ENCODE peak calls at places on chromosome 6, in nine cellular contexts. One of them, this sample, is unnamed.

GRCh38 chr6:40855481-40855880 is 183.5 kb downstream of the UNC5CL start:
- DNase-seq in GM13977: no peak
- DNase-seq in activated CD8-positive, alpha-beta memory T cell treated with anti-CD3 and anti-CD28 coated beads, Interleukin-2, amount 50 U/mL, for 4 hours: no peak
- DNase-seq in T-helper 9 cell: no peak
- DNase-seq in Karpas-422: no peak
- DNase-seq in foreskin fibroblast: no peak
- DNase-seq in stimulated activated CD4-positive, alpha-beta T cell treated with anti-CD3 and anti-CD28 coated beads, Interleukin-15, amount 100 ng/mL, for 1 hour: no peak
- DNase-seq in LHCN-M2: no peak
- DNase-seq in uterus: no peak
- DNase-seq in this sample: no peak

GRCh38 chr6:128307671-128308070 is 212.7 kb downstream of the PTPRK start:
- DNase-seq in GM13977: no peak
- DNase-seq in foreskin fibroblast: peak; percentile 43
- DNase-seq in activated CD8-positive, alpha-beta memory T cell treated with anti-CD3 and anti-CD28 coated beads, Interleukin-2, amount 50 U/mL, for 4 hours: no peak
- DNase-seq in T-helper 9 cell: no peak
- DNase-seq in stimulated activated CD4-positive, alpha-beta T cell treated with anti-CD3 and anti-CD28 coated beads, Interleukin-15, amount 100 ng/mL, for 1 hour: no peak
- DNase-seq in Karpas-422: no peak
- DNase-seq in uterus: no peak
- DNase-seq in LHCN-M2: no peak
- DNase-seq in this sample: no peak

GRCh38 chr6:44373787-44374186 is 13.7 kb upstream of the CDC5L start:
- DNase-seq in activated CD8-positive, alpha-beta memory T cell treated with anti-CD3 and anti-CD28 coated beads, Interleukin-2, amount 50 U/mL, for 4 hours: no peak
- DNase-seq in Karpas-422: no peak
- DNase-seq in stimulated activated CD4-positive, alpha-beta T cell treated with anti-CD3 and anti-CD28 coated beads, Interleukin-15, amount 100 ng/mL, for 1 hour: no peak
- DNase-seq in uterus: no peak
- DNase-seq in LHCN-M2: peak; percentile 42
- DNase-seq in GM13977: no peak
- DNase-seq in T-helper 9 cell: no peak
- DNase-seq in foreskin fibroblast: no peak
- DNase-seq in this sample: no peak

GRCh38 chr6:142246960-142247359 is 54.8 kb upstream of the ADGRG6 start:
- DNase-seq in T-helper 9 cell: no peak
- DNase-seq in activated CD8-positive, alpha-beta memory T cell treated with anti-CD3 and anti-CD28 coated beads, Interleukin-2, amount 50 U/mL, for 4 hours: no peak
- DNase-seq in Karpas-422: no peak
- DNase-seq in uterus: no peak
- DNase-seq in GM13977: peak; percentile 10
- DNase-seq in foreskin fibroblast: no peak
- DNase-seq in stimulated activated CD4-positive, alpha-beta T cell treated with anti-CD3 and anti-CD28 coated beads, Interleukin-15, amount 100 ng/mL, for 1 hour: no peak
- DNase-seq in LHCN-M2: no peak
- DNase-seq in this sample: no peak

GRCh38 chr6:98946266-98946817 is 1.4 kb downstream of the FBXL4 start:
- DNase-seq in foreskin fibroblast: peak; percentile 8
- DNase-seq in T-helper 9 cell: no peak
- DNase-seq in uterus: no peak
- DNase-seq in GM13977: no peak
- DNase-seq in stimulated activated CD4-positive, alpha-beta T cell treated with anti-CD3 and anti-CD28 coated beads, Interleukin-15, amount 100 ng/mL, for 1 hour: no peak
- DNase-seq in Karpas-422: no peak
- DNase-seq in LHCN-M2: no peak
- DNase-seq in activated CD8-positive, alpha-beta memory T cell treated with anti-CD3 and anti-CD28 coated beads, Interleukin-2, amount 50 U/mL, for 4 hours: no peak
- DNase-seq in this sample: no peak

GRCh38 chr6:53179961-53180651 is 31.5 kb upstream of the GCM1 start:
- DNase-seq in activated CD8-positive, alpha-beta memory T cell treated with anti-CD3 and anti-CD28 coated beads, Interleukin-2, amount 50 U/mL, for 4 hours: peak; percentile 16
- DNase-seq in LHCN-M2: peak; percentile 69
- DNase-seq in T-helper 9 cell: no peak
- DNase-seq in stimulated activated CD4-positive, alpha-beta T cell treated with anti-CD3 and anti-CD28 coated beads, Interleukin-15, amount 100 ng/mL, for 1 hour: no peak
- DNase-seq in foreskin fibroblast: peak; percentile 45
- DNase-seq in GM13977: no peak
- DNase-seq in uterus: no peak
- DNase-seq in Karpas-422: no peak
- DNase-seq in this sample: no peak

GRCh38 chr6:16358531-16359138 is 120.2 kb downstream of the GMPR start:
- DNase-seq in GM13977: no peak
- DNase-seq in LHCN-M2: no peak
- DNase-seq in stimulated activated CD4-positive, alpha-beta T cell treated with anti-CD3 and anti-CD28 coated beads, Interleukin-15, amount 100 ng/mL, for 1 hour: no peak
- DNase-seq in uterus: no peak
- DNase-seq in foreskin fibroblast: no peak
- DNase-seq in activated CD8-positive, alpha-beta memory T cell treated with anti-CD3 and anti-CD28 coated beads, Interleukin-2, amount 50 U/mL, for 4 hours: no peak
- DNase-seq in T-helper 9 cell: no peak
- DNase-seq in Karpas-422: no peak
- DNase-seq in this sample: no peak

GRCh38 chr6:106702451-106703110 is 73.2 kb downstream of the QRSL1 start:
- DNase-seq in Karpas-422: peak; percentile 95
- DNase-seq in T-helper 9 cell: no peak
- DNase-seq in uterus: no peak
- DNase-seq in activated CD8-positive, alpha-beta memory T cell treated with anti-CD3 and anti-CD28 coated beads, Interleukin-2, amount 50 U/mL, for 4 hours: no peak
- DNase-seq in GM13977: peak; percentile 70
- DNase-seq in foreskin fibroblast: no peak
- DNase-seq in LHCN-M2: no peak
- DNase-seq in stimulated activated CD4-positive, alpha-beta T cell treated with anti-CD3 and anti-CD28 coated beads, Interleukin-15, amount 100 ng/mL, for 1 hour: no peak
- DNase-seq in this sample: peak; percentile 26

GRCh38 chr6:4460595-4461475 is 315.4 kb upstream of the CDYL start:
- DNase-seq in activated CD8-positive, alpha-beta memory T cell treated with anti-CD3 and anti-CD28 coated beads, Interleukin-2, amount 50 U/mL, for 4 hours: no peak
- DNase-seq in Karpas-422: no peak
- DNase-seq in LHCN-M2: no peak
- DNase-seq in T-helper 9 cell: no peak
- DNase-seq in uterus: peak; percentile 85
- DNase-seq in stimulated activated CD4-positive, alpha-beta T cell treated with anti-CD3 and anti-CD28 coated beads, Interleukin-15, amount 100 ng/mL, for 1 hour: no peak
- DNase-seq in GM13977: no peak
- DNase-seq in foreskin fibroblast: peak; percentile 71
- DNase-seq in this sample: no peak

GRCh38 chr6:80197474-80197873 is 91.0 kb downstream of the BCKDHB start:
- DNase-seq in uterus: no peak
- DNase-seq in Karpas-422: no peak
- DNase-seq in GM13977: no peak
- DNase-seq in T-helper 9 cell: no peak
- DNase-seq in stimulated activated CD4-positive, alpha-beta T cell treated with anti-CD3 and anti-CD28 coated beads, Interleukin-15, amount 100 ng/mL, for 1 hour: no peak
- DNase-seq in LHCN-M2: peak; percentile 79
- DNase-seq in foreskin fibroblast: peak; percentile 71
- DNase-seq in activated CD8-positive, alpha-beta memory T cell treated with anti-CD3 and anti-CD28 coated beads, Interleukin-2, amount 50 U/mL, for 4 hours: no peak
- DNase-seq in this sample: no peak

GRCh38 chr6:142009647-142010046 is 123.1 kb upstream of the GJE1 start:
- DNase-seq in activated CD8-positive, alpha-beta memory T cell treated with anti-CD3 and anti-CD28 coated beads, Interleukin-2, amount 50 U/mL, for 4 hours: no peak
- DNase-seq in T-helper 9 cell: no peak
- DNase-seq in stimulated activated CD4-positive, alpha-beta T cell treated with anti-CD3 and anti-CD28 coated beads, Interleukin-15, amount 100 ng/mL, for 1 hour: no peak
- DNase-seq in uterus: no peak
- DNase-seq in Karpas-422: no peak
- DNase-seq in GM13977: no peak
- DNase-seq in foreskin fibroblast: peak; percentile 56
- DNase-seq in LHCN-M2: peak; percentile 79
- DNase-seq in this sample: no peak

GRCh38 chr6:20693466-20694063 is 159.3 kb downstream of the CDKAL1 start:
- DNase-seq in LHCN-M2: peak; percentile 13
- DNase-seq in Karpas-422: no peak
- DNase-seq in T-helper 9 cell: no peak
- DNase-seq in uterus: no peak
- DNase-seq in GM13977: no peak
- DNase-seq in stimulated activated CD4-positive, alpha-beta T cell treated with anti-CD3 and anti-CD28 coated beads, Interleukin-15, amount 100 ng/mL, for 1 hour: no peak
- DNase-seq in foreskin fibroblast: peak; percentile 46
- DNase-seq in activated CD8-positive, alpha-beta memory T cell treated with anti-CD3 and anti-CD28 coated beads, Interleukin-2, amount 50 U/mL, for 4 hours: no peak
- DNase-seq in this sample: no peak

GRCh38 chr6:41049955-41050354 is 3.0 kb upstream of the APOBEC2 start:
- DNase-seq in GM13977: no peak
- DNase-seq in foreskin fibroblast: no peak
- DNase-seq in activated CD8-positive, alpha-beta memory T cell treated with anti-CD3 and anti-CD28 coated beads, Interleukin-2, amount 50 U/mL, for 4 hours: no peak
- DNase-seq in uterus: no peak
- DNase-seq in Karpas-422: no peak
- DNase-seq in LHCN-M2: no peak
- DNase-seq in T-helper 9 cell: no peak
- DNase-seq in stimulated activated CD4-positive, alpha-beta T cell treated with anti-CD3 and anti-CD28 coated beads, Interleukin-15, amount 100 ng/mL, for 1 hour: no peak
- DNase-seq in this sample: no peak

GRCh38 chr6:89369009-89369408 is 16.5 kb upstream of the UBE2J1 start:
- DNase-seq in uterus: peak; percentile 44
- DNase-seq in LHCN-M2: no peak
- DNase-seq in activated CD8-positive, alpha-beta memory T cell treated with anti-CD3 and anti-CD28 coated beads, Interleukin-2, amount 50 U/mL, for 4 hours: no peak
- DNase-seq in T-helper 9 cell: no peak
- DNase-seq in GM13977: no peak
- DNase-seq in foreskin fibroblast: peak; percentile 87
- DNase-seq in Karpas-422: peak; percentile 27
- DNase-seq in stimulated activated CD4-positive, alpha-beta T cell treated with anti-CD3 and anti-CD28 coated beads, Interleukin-15, amount 100 ng/mL, for 1 hour: no peak
- DNase-seq in this sample: no peak

GRCh38 chr6:106972500-106972899 is 2.0 kb downstream of the CD24 start:
- DNase-seq in activated CD8-positive, alpha-beta memory T cell treated with anti-CD3 and anti-CD28 coated beads, Interleukin-2, amount 50 U/mL, for 4 hours: no peak
- DNase-seq in uterus: no peak
- DNase-seq in Karpas-422: peak; percentile 61
- DNase-seq in T-helper 9 cell: no peak
- DNase-seq in LHCN-M2: peak; percentile 5
- DNase-seq in foreskin fibroblast: no peak
- DNase-seq in GM13977: no peak
- DNase-seq in stimulated activated CD4-positive, alpha-beta T cell treated with anti-CD3 and anti-CD28 coated beads, Interleukin-15, amount 100 ng/mL, for 1 hour: no peak
- DNase-seq in this sample: no peak